ENCODE peak calls at places on chromosome 9, in six cellular contexts. I is stimulated activated CD8-positive, alpha-beta memory T cell treated with anti-CD3 and anti-CD28 coated beads, Interleukin-15, amount 100 ng/mL, for 4 hours; A is choroid plexus epithelial cell; O is mesenteric fat pad; Y is activated CD4-positive, alpha-beta T cell treated with anti-CD3 and anti-CD28 coated beads for 48 hours; E is WTC11. L is an unnamed sample.

GRCh38 chr9:15697459-15697858 is 144.6 kb downstream of the CCDC171 start:
- DNase-seq in I (no peak), A (peak; percentile 77), O (no peak), Y (peak; percentile 20), E (no peak), L (no peak)

GRCh38 chr9:123933401-123933800 is 3.5 kb upstream of the DENND1A start:
- DNase-seq in I (no peak), A (peak; percentile 42), O (no peak), Y (no peak), E (no peak), L (no peak)

GRCh38 chr9:97857603-97858392 is 4.8 kb downstream of the FOXE1 start:
- DNase-seq in I (no peak), A (no peak), O (no peak), Y (no peak), E (peak; percentile 46), L (no peak)

GRCh38 chr9:83956288-83957028 is 23.6 kb downstream of the HNRNPK start:
- DNase-seq in I (peak; percentile 23), A (peak; percentile 55), O (peak; percentile 95), Y (peak; percentile 75), E (peak; percentile 66), L (peak; percentile 92)

GRCh38 chr9:94928696-94929372 is 202.3 kb downstream of the AOPEP start:
- DNase-seq in I (no peak), A (peak; percentile 36), O (no peak), Y (no peak), E (no peak), L (no peak)

GRCh38 chr9:95572370-95573151 is 55.8 kb upstream of the PTCH1 start:
- DNase-seq in I (no peak), A (no peak), O (no peak), Y (no peak), E (no peak), L (no peak)

GRCh38 chr9:20504930-20505329 is 117.4 kb downstream of the MLLT3 start:
- DNase-seq in I (no peak), A (no peak), O (no peak), Y (no peak), E (no peak), L (no peak)

GRCh38 chr9:127919253-127919815 is 2.5 kb upstream of the ST6GALNAC4 start:
- DNase-seq in I (no peak), A (peak; percentile 98), O (no peak), Y (peak; percentile 60), E (no peak), L (peak; percentile 95)

GRCh38 chr9:99778308-99778707 is 43.4 kb upstream of the NR4A3 start:
- DNase-seq in I (no peak), A (peak; percentile 94), O (no peak), Y (peak; percentile 56), E (no peak), L (no peak)

GRCh38 chr9:110337727-110338522 is at the start of gene TXNDC8:
- DNase-seq in I (no peak), A (no peak), O (no peak), Y (no peak), E (no peak), L (no peak)

GRCh38 chr9:459491-460444 is 245.1 kb downstream of the DOCK8 start:
- DNase-seq in I (no peak), A (no peak), O (no peak), Y (no peak), E (no peak), L (no peak)

GRCh38 chr9:84385357-84386040 is 44.9 kb upstream of the SLC28A3 start:
- DNase-seq in I (no peak), A (no peak), O (no peak), Y (no peak), E (no peak), L (no peak)

GRCh38 chr9:136105398-136106135 is 10.5 kb upstream of the NACC2 start:
- DNase-seq in I (no peak), A (peak; percentile 34), O (no peak), Y (no peak), E (no peak), L (peak; percentile 87)

GRCh38 chr9:89635007-89635742 is 30.4 kb downstream of the GADD45G start:
- DNase-seq in I (no peak), A (peak; percentile 26), O (no peak), Y (no peak), E (no peak), L (no peak)

GRCh38 chr9:137256362-137256761 is 1.2 kb downstream of the NELFB start:
- DNase-seq in I (no peak), A (no peak), O (no peak), Y (no peak), E (no peak), L (no peak)

GRCh38 chr9:107138261-107138992 is 144.7 kb upstream of the RAD23B start:
- DNase-seq in I (no peak), A (peak; percentile 12), O (no peak), Y (no peak), E (no peak), L (no peak)

GRCh38 chr9:20355022-20355421 is 267.3 kb downstream of the MLLT3 start:
- DNase-seq in I (no peak), A (peak; percentile 87), O (no peak), Y (no peak), E (no peak), L (no peak)

GRCh38 chr9:38641985-38642864 is 21.8 kb upstream of the ANKRD18A start:
- DNase-seq in I (no peak), A (peak; percentile 86), O (no peak), Y (peak; percentile 8), E (peak; percentile 55), L (no peak)

GRCh38 chr9:6757988-6758417 is 230 bp downstream of the KDM4C start:
- DNase-seq in I (no peak), A (no peak), O (no peak), Y (no peak), E (peak; percentile 97), L (peak; percentile 98)

GRCh38 chr9:95296761-95297160 is 20.7 kb downstream of the FANCC start:
- DNase-seq in I (no peak), A (no peak), O (no peak), Y (no peak), E (no peak), L (no peak)

GRCh38 chr9:137070201-137070905 is at the start of gene SAPCD2:
- DNase-seq in I (peak; percentile 68), A (peak; percentile 81), O (peak; percentile 95), Y (peak; percentile 89), E (peak; percentile 88), L (peak; percentile 90)

GRCh38 chr9:119963798-119964372 is 594.6 kb upstream of the BRINP1 start:
- DNase-seq in I (no peak), A (peak; percentile 87), O (no peak), Y (no peak), E (peak; percentile 78), L (no peak)

GRCh38 chr9:115456515-115456914 is 338.6 kb upstream of the TNC start:
- DNase-seq in I (no peak), A (peak; percentile 3), O (no peak), Y (no peak), E (no peak), L (no peak)

GRCh38 chr9:134226221-134226930 is 62.0 kb upstream of the RNU6ATAC start:
- DNase-seq in I (no peak), A (peak; percentile 84), O (no peak), Y (no peak), E (no peak), L (peak; percentile 33)

GRCh38 chr9:115103746-115104477 is 14.0 kb downstream of the TNC start:
- DNase-seq in I (no peak), A (no peak), O (no peak), Y (no peak), E (no peak), L (no peak)

GRCh38 chr9:86751207-86751606 is 196.1 kb downstream of the GAS1 start:
- DNase-seq in I (no peak), A (peak; percentile 78), O (no peak), Y (no peak), E (no peak), L (no peak)

GRCh38 chr9:78666818-78667429 is 370.0 kb downstream of the PSAT1 start:
- DNase-seq in I (no peak), A (no peak), O (no peak), Y (no peak), E (no peak), L (no peak)

GRCh38 chr9:133971121-133971951 is 20.8 kb downstream of the VAV2 start:
- DNase-seq in I (no peak), A (no peak), O (no peak), Y (no peak), E (no peak), L (peak; percentile 56)

L was measured in right cardiac atrium.